ENCODE peak calls at places on chromosomes 1 and 21, in six cellular contexts. G is A549, R is left ventricle myocardium inferior, Y is pancreas, W is right atrium auricular region, S is heart right ventricle. E is an unnamed sample.

GRCh38 chr1:155018617-155019348 is 14.8 kb downstream of the DCST2 start:
- DNase-seq in G (no peak), R (no peak), Y (no peak), W (no peak), S (no peak), E (no peak)

GRCh38 chr1:98201640-98202039 is 280.8 kb upstream of the DPYD start:
- DNase-seq in G (no peak), R (no peak), Y (no peak), W (no peak), S (no peak), E (no peak)

GRCh38 chr1:203858055-203858454 is 3.3 kb upstream of the SNRPE start:
- DNase-seq in G (no peak), R (no peak), Y (no peak), W (no peak), S (no peak), E (no peak)

GRCh38 chr1:164731161-164731747 is 172.3 kb downstream of the PBX1 start:
- DNase-seq in G (no peak), R (no peak), Y (no peak), W (no peak), S (no peak), E (no peak)

GRCh38 chr1:218616681-218617080 is 271.5 kb downstream of the TGFB2 start:
- DNase-seq in G (no peak), R (no peak), Y (no peak), W (no peak), S (no peak), E (no peak)

GRCh38 chr21:14982336-14982735 is 82.5 kb downstream of the NRIP1 start:
- DNase-seq in G (no peak), R (no peak), Y (no peak), W (no peak), S (no peak), E (no peak)

GRCh38 chr1:85109475-85109874 is 61.2 kb upstream of the MCOLN3 start:
- DNase-seq in G (peak), R (peak), Y (peak), W (no peak), S (peak), E (peak)

GRCh38 chr1:38815903-38816627 is 43.5 kb downstream of the RRAGC start:
- DNase-seq in G (no peak), R (no peak), Y (no peak), W (no peak), S (no peak), E (peak)

GRCh38 chr1:24861821-24862727 is 68.0 kb downstream of the RUNX3 start:
- DNase-seq in G (no peak), R (no peak), Y (no peak), W (no peak), S (no peak), E (no peak)

GRCh38 chr1:248618878-248619277 is 16.0 kb downstream of the OR2T11 start:
- DNase-seq in G (peak), R (peak), Y (peak), W (no peak), S (peak), E (peak)

GRCh38 chr1:145758116-145758515 is 38.8 kb downstream of the CD160 start:
- DNase-seq in G (no peak), R (no peak), Y (no peak), W (no peak), S (no peak), E (no peak)

GRCh38 chr1:16013908-16014258 is 4.0 kb downstream of the HSPB7 start:
- DNase-seq in G (no peak), R (no peak), Y (no peak), W (no peak), S (no peak), E (no peak)

GRCh38 chr1:18938008-18938706 is 18.3 kb downstream of the IFFO2 start:
- DNase-seq in G (no peak), R (no peak), Y (no peak), W (no peak), S (no peak), E (no peak)

GRCh38 chr1:18936471-18936813 is 20.0 kb downstream of the IFFO2 start:
- DNase-seq in G (no peak), R (no peak), Y (no peak), W (no peak), S (no peak), E (no peak)

GRCh38 chr1:18936814-18937481 is 19.5 kb downstream of the IFFO2 start:
- DNase-seq in G (no peak), R (no peak), Y (no peak), W (no peak), S (no peak), E (no peak)

GRCh38 chr1:18938707-18939070 is 17.8 kb downstream of the IFFO2 start:
- DNase-seq in G (no peak), R (no peak), Y (no peak), W (no peak), S (no peak), E (no peak)

DNA sequence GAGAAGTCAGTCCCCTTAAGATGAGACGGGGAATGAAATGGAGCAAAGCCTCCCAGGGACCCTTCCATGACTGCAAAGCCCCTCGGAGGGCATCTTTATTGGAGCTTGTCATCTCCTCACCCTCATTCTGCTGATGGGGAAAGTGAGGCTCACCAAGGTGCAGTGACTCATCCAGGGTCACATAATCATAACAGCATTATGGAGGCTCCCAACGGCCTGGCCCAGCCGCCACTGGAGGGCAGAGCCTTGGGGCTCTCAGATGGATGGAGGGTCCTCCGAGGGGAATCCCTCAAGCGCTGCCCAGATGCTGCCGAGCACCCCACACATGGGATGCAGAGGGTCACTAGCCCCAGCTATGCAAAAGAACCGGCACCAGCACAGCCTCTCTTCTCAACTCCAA is 18.9 kb downstream of the IFFO2 start:
- DNase-seq in G (no peak), R (no peak), Y (no peak), W (no peak), S (no peak), E (no peak)
- TF ChIP-seq CTCF in G (no peak), R (no peak), Y (no peak), W (no peak), S (no peak), E (no peak)

DNA sequence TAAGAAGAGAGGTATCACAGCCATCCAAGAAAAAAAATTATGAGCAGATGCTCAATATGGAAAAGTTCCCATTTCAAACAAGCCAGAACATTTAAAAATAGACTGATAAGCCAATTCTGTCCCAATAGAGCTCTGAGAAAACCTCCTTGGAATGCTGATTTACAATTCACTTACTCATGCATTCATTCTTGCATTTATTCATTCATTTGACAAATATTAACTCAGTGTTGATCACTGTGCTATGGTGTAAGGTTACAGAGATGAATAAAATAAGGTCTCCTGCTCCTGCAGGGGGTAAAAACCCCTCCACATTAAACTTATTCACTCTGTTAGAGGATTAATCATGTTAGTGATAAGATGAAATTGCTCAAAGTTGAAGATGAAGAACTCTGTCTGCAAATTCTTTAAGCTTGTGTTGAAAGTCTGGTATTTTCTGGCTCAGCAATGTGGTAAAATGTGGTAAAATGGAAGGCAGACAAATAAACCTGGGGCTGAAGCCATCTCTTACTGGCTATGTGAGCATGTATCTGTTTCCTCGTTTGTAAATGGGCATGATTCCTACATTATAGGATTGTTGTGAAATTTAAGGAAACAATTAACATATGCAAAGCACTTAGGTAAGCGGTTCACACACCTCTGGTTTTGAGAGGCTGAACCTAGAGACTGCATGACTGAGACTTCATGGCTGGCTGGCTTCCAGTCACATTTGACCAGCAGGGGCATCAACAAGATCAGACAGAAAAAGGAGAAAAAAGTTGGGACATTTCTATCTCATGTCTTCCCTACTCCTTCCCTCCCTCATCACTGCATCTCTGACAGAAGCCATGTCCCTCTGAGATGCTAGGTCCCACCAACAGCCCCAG is 45.0 kb upstream of the DAB1 start:
- DNase-seq in G (no peak), R (no peak), Y (no peak), W (no peak), S (no peak), E (no peak)
- TF ChIP-seq CTCF in G (no peak), R (no peak), Y (no peak), W (no peak), S (no peak), E (no peak)

GRCh38 chr1:94039871-94040569 is 80.9 kb downstream of the ABCA4 start:
- DNase-seq in G (no peak), R (peak), Y (no peak), W (no peak), S (no peak), E (no peak)
- TF ChIP-seq CTCF in G (no peak), R (peak), Y (peak), W (no peak), S (no peak), E (no peak)

DNA sequence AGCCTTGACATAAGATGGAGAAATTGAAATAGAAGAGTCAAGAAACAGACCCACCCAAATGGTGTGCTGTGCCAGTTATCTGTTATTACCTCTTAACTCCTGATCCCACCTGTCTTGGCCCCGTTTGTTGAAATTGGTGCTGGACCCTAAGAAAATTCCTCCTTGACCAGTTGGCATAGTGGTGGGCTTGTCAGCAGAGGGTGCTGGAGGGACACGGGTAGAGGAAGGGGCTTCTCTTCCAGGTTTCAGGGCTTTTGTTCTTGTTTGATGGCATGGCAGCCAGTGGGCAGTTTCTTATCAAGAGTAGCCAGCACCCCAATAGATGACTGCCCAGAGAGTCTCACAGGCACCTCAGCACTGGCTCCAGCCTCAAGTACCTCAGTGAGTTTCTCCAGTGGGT is 51.6 kb downstream of the PCBP3 start:
- DNase-seq in G (no peak), R (no peak), Y (no peak), W (no peak), S (no peak), E (no peak)
- TF ChIP-seq CTCF in G (no peak), R (no peak), Y (no peak), W (no peak), S (no peak), E (no peak)

DNA sequence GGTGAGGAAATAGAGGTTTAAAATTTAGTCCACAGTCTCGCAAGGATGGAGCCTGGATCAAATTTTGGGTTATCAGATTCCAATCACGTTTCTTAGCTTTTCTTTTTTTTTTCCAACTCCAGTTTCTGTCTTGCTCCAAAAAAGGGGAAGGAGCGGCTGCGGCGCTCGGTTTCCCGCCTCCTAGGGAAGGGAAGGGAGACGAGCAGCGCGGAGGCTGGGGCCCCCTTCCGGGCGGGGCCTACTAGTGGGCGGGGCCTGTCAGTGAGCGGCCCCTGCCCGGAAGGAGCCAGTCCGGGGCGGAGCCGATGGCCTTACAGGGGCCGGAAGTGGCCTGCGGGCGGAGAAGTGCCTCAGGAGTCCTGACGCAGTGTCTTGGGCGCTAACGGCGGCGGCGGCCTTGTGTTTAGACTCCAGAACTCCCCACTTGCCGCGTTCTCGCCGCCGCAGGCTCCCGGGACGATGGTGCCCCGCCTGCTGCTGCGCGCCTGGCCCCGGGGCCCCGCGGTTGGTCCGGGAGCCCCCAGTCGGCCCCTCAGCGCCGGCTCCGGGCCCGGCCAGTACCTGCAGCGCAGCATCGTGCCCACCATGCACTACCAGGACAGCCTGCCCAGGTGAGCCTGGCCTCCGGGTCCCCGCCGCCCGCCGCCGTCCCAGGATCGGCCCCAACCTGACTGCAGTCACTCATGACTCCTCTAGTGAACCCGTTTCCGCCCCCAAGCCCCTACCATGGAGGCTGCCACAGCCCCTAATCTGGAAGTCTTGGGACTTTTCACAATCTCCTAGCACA is at the start of gene CPT2:
- DNase-seq in G (peak), R (peak), Y (peak), W (peak), S (peak), E (peak)
- TF ChIP-seq CTCF in G (no peak), R (peak), Y (no peak), W (no peak), S (no peak), E (no peak)

GRCh38 chr1:197692965-197693364 is 82.3 kb downstream of the DENND1B start:
- DNase-seq in G (no peak), R (no peak), Y (no peak), W (no peak), S (no peak), E (peak)
- TF ChIP-seq CTCF in G (peak), R (peak), Y (no peak), W (no peak), S (no peak), E (peak)

DNA sequence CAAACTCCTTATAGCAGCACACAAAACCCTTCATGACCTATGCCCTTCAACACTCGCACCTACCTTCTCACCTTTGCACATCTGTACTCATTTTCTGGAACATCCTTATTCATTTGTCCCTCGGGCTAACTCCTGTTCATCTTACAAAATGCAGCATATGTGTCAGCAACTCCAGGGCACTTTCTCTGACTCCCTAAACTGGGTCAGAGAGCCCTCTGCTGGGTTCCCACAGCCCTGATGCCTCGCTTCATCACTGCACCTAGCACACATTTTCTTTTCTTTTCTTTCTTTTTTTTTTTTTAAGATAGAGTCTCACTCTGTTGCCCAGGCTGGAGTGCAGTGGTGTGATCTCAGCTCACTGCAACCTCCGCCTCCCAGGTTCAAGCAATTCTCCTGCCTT is 54.0 kb downstream of the RAB3B start:
- DNase-seq in G (no peak), R (no peak), Y (no peak), W (no peak), S (no peak), E (no peak)
- TF ChIP-seq CTCF in G (no peak), R (no peak), Y (no peak), W (no peak), S (no peak), E (no peak)

GRCh38 chr1:105137543-105138444 is 1388.1 kb downstream of the AMY1C start:
- DNase-seq in G (no peak), R (no peak), Y (peak), W (no peak), S (peak), E (peak)
- TF ChIP-seq CTCF in G (no peak), R (peak), Y (no peak), W (no peak), S (no peak), E (peak)